ENCODE peak calls at places on chromosome 21, in seven cellular contexts. J is body of pancreas; A is CD4-positive, alpha-beta T cell; F is tibial nerve; N is heart right ventricle; X is MM.1S; T is K562. B is an unnamed sample.
A peak's percentile ranks its signal among the peaks of the same experiment; 100 is the strongest.

GRCh38 chr21:37670883-37671282 is 245.4 kb downstream of the KCNJ6 start:
- DNase-seq in J (no peak), A (no peak), F (no peak), N (no peak), X (no peak), T (no peak), B (no peak)

GRCh38 chr21:16395285-16395684 is 665.5 kb downstream of the USP25 start:
- DNase-seq in J (no peak), A (no peak), F (no peak), N (no peak), X (no peak), T (no peak), B (no peak)

GRCh38 chr21:46191257-46191685 is 7.0 kb upstream of the SPATC1L start:
- DNase-seq in J (no peak), A (no peak), F (peak; percentile 33), N (no peak), X (no peak), T (peak; percentile 46), B (no peak)

GRCh38 chr21:46184625-46185555 is 631 bp upstream of the SPATC1L start:
- DNase-seq in J (peak; percentile 81), A (peak; percentile 23), F (peak; percentile 32), N (peak; percentile 89), X (peak; percentile 84), T (peak; percentile 86), B (peak; percentile 89)

GRCh38 chr21:36729301-36729970 is 30.5 kb downstream of the SIM2 start:
- DNase-seq in J (no peak), A (no peak), F (no peak), N (no peak), X (no peak), T (no peak), B (no peak)

GRCh38 chr21:30282850-30283249 is at the start of gene KRTAP24-1:
- DNase-seq in J (no peak), A (no peak), F (no peak), N (no peak), X (no peak), T (no peak), B (no peak)

GRCh38 chr21:18117116-18117515 is 127.5 kb upstream of the CHODL start:
- DNase-seq in J (no peak), A (no peak), F (no peak), N (no peak), X (no peak), T (no peak), B (no peak)

GRCh38 chr21:27584266-27584665 is 617.4 kb upstream of the ADAMTS5 start:
- DNase-seq in J (no peak), A (no peak), F (no peak), N (no peak), X (no peak), T (no peak), B (no peak)

GRCh38 chr21:36753556-36753955 is 54.6 kb downstream of the SIM2 start:
- DNase-seq in J (no peak), A (no peak), F (no peak), N (no peak), X (no peak), T (no peak), B (no peak)

GRCh38 chr21:37423103-37423502 is 56.5 kb downstream of the DYRK1A start:
- DNase-seq in J (no peak), A (no peak), F (no peak), N (no peak), X (no peak), T (no peak), B (no peak)

GRCh38 chr21:21010698-21011097 is 12.5 kb downstream of the NCAM2 start:
- DNase-seq in J (no peak), A (no peak), F (no peak), N (no peak), X (no peak), T (no peak), B (no peak)

GRCh38 chr21:32389337-32390015 is 3.3 kb downstream of the URB1 start:
- DNase-seq in J (no peak), A (no peak), F (no peak), N (no peak), X (no peak), T (no peak), B (no peak)

GRCh38 chr21:32391755-32392154 is 1.1 kb downstream of the URB1 start:
- DNase-seq in J (no peak), A (no peak), F (no peak), N (no peak), X (no peak), T (no peak), B (no peak)

GRCh38 chr21:32393677-32394001 is 827 bp upstream of the URB1 start:
- DNase-seq in J (no peak), A (no peak), F (no peak), N (no peak), X (no peak), T (no peak), B (no peak)

GRCh38 chr21:32392299-32392879 is 423 bp downstream of the URB1 start:
- DNase-seq in J (no peak), A (no peak), F (no peak), N (no peak), X (peak; percentile 43), T (no peak), B (no peak)

DNA sequence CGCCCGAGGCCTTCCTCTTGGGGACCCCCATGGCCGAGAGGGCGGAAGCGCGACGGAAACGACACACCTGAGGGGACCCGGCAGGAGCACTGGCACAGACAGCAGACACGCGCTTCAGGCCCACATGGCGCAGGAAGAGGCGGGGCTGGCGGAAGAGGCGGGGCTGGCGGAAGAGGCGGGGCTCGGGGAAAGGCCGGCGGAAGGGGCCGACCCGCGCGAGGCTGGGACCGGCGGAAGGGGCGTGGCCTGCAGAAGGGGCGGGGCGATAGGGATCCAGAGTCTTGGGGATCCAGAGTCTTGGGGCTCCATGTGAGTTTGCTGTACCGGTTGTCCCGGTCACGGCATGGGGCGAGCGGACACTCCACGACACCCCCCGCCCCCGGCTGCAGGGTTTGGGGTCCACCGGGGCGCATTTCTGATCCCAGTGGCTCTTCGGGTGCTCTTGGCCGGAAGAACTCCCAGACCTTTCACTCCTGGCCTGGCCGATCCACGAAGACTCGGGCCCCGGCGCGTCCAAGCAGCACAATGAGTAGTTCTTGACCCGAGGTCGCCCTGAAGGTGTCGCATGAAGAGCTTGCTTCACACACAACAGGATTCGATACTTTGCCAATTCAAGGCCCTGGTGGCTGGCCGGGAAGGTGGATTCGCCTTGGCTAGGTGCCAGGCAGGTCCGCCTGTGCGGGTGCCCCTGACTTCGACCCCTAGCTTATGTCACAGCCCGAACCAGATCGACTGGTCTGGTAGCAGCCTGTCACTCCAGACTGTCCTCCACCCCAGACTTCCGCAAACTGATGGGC is at the start of gene URB1:
- DNase-seq in J (peak; percentile 94), A (peak; percentile 95), F (peak; percentile 90), N (peak; percentile 97), X (peak; percentile 94), T (peak; percentile 99), B (peak; percentile 86)
- H3K27ac ChIP-seq in J (peak within 1 kb of the TSS; percentile 81), A (peak within 1 kb of the TSS; percentile 60), F (peak within 1 kb of the TSS; percentile 80), N (peak within 1 kb of the TSS; percentile 88), X (peak within 1 kb of the TSS; percentile 75), T (peak within 1 kb of the TSS; percentile 84), B (peak within 1 kb of the TSS; percentile 73)

DNA sequence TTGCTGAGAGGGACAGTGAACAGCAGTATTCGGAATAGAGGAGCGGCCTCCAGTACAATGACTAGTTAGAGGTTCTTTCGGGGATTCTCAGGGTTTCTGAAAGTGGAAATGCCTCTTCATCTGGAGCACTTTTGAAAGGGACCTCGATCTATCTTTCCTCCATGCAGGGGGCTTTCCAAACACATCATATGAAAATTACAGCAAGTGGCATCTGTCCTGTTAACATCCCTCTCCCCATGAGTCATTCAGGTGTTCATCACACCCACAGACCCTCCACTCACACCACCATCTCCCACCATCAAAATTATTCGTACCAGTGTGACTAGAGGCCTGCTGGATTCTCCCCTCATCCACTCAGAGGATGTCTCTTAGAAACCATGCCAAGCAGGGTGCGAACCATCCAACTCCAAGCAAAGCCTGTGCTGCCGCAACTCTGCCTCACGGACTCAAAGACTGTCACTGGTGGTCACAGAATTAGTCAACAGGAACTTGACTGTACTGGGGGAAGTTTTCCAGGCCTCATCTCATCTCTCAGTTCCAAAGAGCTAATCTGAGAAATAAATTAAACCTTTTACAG is 211.1 kb downstream of the MRPL39 start:
- DNase-seq in J (no peak), A (no peak), F (no peak), N (no peak), X (no peak), T (no peak), B (no peak)
- H3K27ac ChIP-seq in J (no peak overlapping the region), A (no peak overlapping the region), F (no peak overlapping the region), N (no peak overlapping the region), X (no peak overlapping the region), T (no peak overlapping the region), B (no peak overlapping the region)

GRCh38 chr21:39037807-39038405 is 145.3 kb downstream of the PSMG1 start:
- DNase-seq in J (no peak), A (no peak), F (no peak), N (no peak), X (no peak), T (peak; percentile 36), B (no peak)

GRCh38 chr21:39030127-39030884 is 152.9 kb downstream of the PSMG1 start:
- DNase-seq in J (no peak), A (no peak), F (no peak), N (no peak), X (no peak), T (no peak), B (no peak)

GRCh38 chr21:39036581-39036980 is 146.7 kb downstream of the PSMG1 start:
- DNase-seq in J (no peak), A (no peak), F (no peak), N (no peak), X (no peak), T (no peak), B (no peak)

GRCh38 chr21:39033878-39034589 is 149.2 kb downstream of the PSMG1 start:
- DNase-seq in J (no peak), A (no peak), F (no peak), N (no peak), X (no peak), T (no peak), B (no peak)

DNA sequence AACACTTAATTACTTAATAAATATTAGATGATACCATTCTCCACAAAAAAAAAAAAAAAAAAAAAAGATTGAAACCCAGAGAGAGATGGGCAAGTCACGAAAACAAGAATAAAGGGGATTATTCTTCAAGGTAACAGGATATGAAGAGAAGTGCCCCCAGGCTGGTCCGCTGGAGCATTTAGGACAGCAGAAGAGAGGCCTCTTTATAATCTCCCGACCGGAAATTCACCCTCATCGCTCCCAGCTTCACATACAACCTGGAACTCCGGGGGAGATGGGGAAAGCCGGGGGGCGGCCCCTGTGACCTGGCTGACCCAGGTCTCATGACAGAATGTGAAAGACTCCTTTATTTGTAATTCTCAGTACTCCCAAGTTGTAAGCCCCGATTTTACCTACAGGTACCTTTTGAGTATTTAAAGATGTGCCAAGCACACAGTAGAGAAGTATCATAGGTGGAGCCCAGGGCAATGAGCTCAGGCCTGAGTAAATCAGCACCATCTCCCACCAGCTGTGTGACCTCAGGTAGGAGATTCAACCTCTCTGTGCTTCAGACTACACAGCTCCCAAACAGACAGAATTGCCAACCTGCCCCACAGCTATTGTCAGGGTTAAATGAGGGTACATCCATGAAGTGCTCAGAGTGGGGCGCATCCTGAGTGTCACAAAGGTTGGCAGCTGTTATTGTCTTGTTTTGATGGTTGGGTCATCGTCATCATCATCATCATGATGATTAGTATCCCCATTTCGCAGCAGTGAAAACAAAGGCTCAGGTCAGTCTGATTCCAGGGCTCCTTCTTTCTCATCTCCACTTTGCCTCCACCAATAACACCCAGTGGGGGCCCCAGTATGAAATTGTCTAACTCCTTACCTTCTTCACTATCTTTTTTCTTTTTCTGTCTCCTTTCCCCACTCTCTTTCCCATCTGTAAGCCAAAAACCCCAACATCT is 148.4 kb downstream of the PSMG1 start:
- DNase-seq in J (no peak), A (no peak), F (no peak), N (no peak), X (no peak), T (no peak), B (no peak)
- H3K27ac ChIP-seq in J (no peak overlapping the region), A (no peak overlapping the region), F (no peak overlapping the region), N (no peak overlapping the region), X (no peak overlapping the region), T (no peak overlapping the region), B (no peak overlapping the region)

GRCh38 chr21:42459065-42459430 is 37.0 kb downstream of the RSPH1 start:
- DNase-seq in J (no peak), A (no peak), F (no peak), N (no peak), X (no peak), T (no peak), B (no peak)
- H3K27ac ChIP-seq in J (peak overlapping the region; percentile 41), A (no peak overlapping the region), F (no peak overlapping the region), N (no peak overlapping the region), X (no peak overlapping the region), T (no peak overlapping the region), B (no peak overlapping the region)